ENCODE peak calls at places on chromosomes 13 and 19, in five cellular contexts. G is IMR-90; U is neural crest cell; F is pons; E is activated CD4-positive, CD25-positive, alpha-beta regulatory T cell. S is an unnamed sample.

GRCh38 chr19:45607071-45608029 is 5.3 kb upstream of the GPR4 start:
- DNase-seq in G (peak), U (peak), F (peak), E (no peak), S (peak)

GRCh38 chr19:7515091-7515470 is 822 bp upstream of the ZNF358 start:
- DNase-seq in G (peak), U (no peak), F (no peak), E (no peak), S (no peak)

GRCh38 chr19:1133471-1133929 is 29.7 kb downstream of the GPX4 start:
- DNase-seq in G (no peak), U (no peak), F (no peak), E (peak), S (no peak)

GRCh38 chr19:28744943-28745342 is 468.0 kb downstream of the UQCRFS1 start:
- DNase-seq in G (no peak), U (no peak), F (no peak), E (no peak), S (no peak)

GRCh38 chr19:58519087-58519354 is 589 bp downstream of the ZBTB45 start:
- DNase-seq in G (peak), U (peak), F (peak), E (no peak), S (peak)

GRCh38 chr13:110382229-110382628 is 75.1 kb downstream of the COL4A2 start:
- DNase-seq in G (peak), U (no peak), F (no peak), E (no peak), S (no peak)

GRCh38 chr13:68056816-68057710 is 826.9 kb upstream of the PCDH9 start:
- DNase-seq in G (peak), U (no peak), F (no peak), E (no peak), S (no peak)

GRCh38 chr13:27283906-27284523 is 13.4 kb downstream of the RASL11A start:
- DNase-seq in G (no peak), U (no peak), F (peak), E (no peak), S (no peak)

GRCh38 chr19:31715249-31715944 is 366.2 kb upstream of the TSHZ3 start:
- DNase-seq in G (no peak), U (no peak), F (no peak), E (no peak), S (no peak)

GRCh38 chr13:24627090-24627714 is 53.0 kb upstream of the ATP12A start:
- DNase-seq in G (no peak), U (peak), F (no peak), E (no peak), S (no peak)

GRCh38 chr13:24071423-24072075 is 89.0 kb upstream of the SPATA13 start:
- DNase-seq in G (peak), U (no peak), F (no peak), E (no peak), S (no peak)

GRCh38 chr19:38033658-38034150 is 126.7 kb downstream of the SIPA1L3 start:
- DNase-seq in G (no peak), U (no peak), F (no peak), E (no peak), S (no peak)

GRCh38 chr19:1945899-1946298 is 4.9 kb downstream of the CSNK1G2 start:
- DNase-seq in G (no peak), U (peak), F (no peak), E (no peak), S (peak)

GRCh38 chr13:113119822-113120189 is 2.8 kb upstream of the F10 start:
- DNase-seq in G (no peak), U (no peak), F (no peak), E (no peak), S (no peak)

GRCh38 chr13:21365574-21365973 is 93.5 kb downstream of the ZDHHC20 start:
- DNase-seq in G (no peak), U (no peak), F (no peak), E (no peak), S (no peak)

GRCh38 chr19:3084943-3085342 is 9.2 kb upstream of the GNA11 start:
- DNase-seq in G (no peak), U (no peak), F (no peak), E (no peak), S (no peak)

GRCh38 chr19:18006895-18007604 is 920 bp upstream of the ARRDC2 start:
- DNase-seq in G (peak), U (peak), F (peak), E (peak), S (peak)

GRCh38 chr13:101398920-101399319 is 17.4 kb downstream of the NALCN start:
- DNase-seq in G (peak), U (no peak), F (no peak), E (no peak), S (no peak)

GRCh38 chr19:11821474-11821873 is 7.4 kb downstream of the ZNF440 start:
- DNase-seq in G (peak), U (no peak), F (no peak), E (no peak), S (peak)

GRCh38 chr13:36975172-36975571 is 24.0 kb downstream of the ALG5 start:
- DNase-seq in G (no peak), U (no peak), F (no peak), E (no peak), S (no peak)

GRCh38 chr19:1408300-1409203 is 1.2 kb downstream of the DAZAP1 start:
- DNase-seq in G (peak), U (peak), F (no peak), E (peak), S (no peak)

GRCh38 chr13:37616131-37616530 is 17.6 kb upstream of the POSTN start:
- DNase-seq in G (peak), U (no peak), F (no peak), E (no peak), S (no peak)

GRCh38 chr13:109720758-109721184 is 65.6 kb downstream of the IRS2 start:
- DNase-seq in G (no peak), U (no peak), F (peak), E (no peak), S (no peak)

GRCh38 chr13:98890186-98890585 is 87.7 kb downstream of the DOCK9 start:
- DNase-seq in G (peak), U (no peak), F (peak), E (no peak), S (peak)

GRCh38 chr13:95050800-95051620 is 250.2 kb downstream of the ABCC4 start:
- DNase-seq in G (no peak), U (no peak), F (no peak), E (no peak), S (no peak)

GRCh38 chr19:29680447-29680846 is 15.2 kb downstream of the PLEKHF1 start:
- DNase-seq in G (no peak), U (no peak), F (no peak), E (peak), S (no peak)